ENCODE peak calls at places on chromosomes 6 and 20, in eight cellular contexts. K is right cardiac atrium, R is astrocyte, G is heart right ventricle, Y is prostate gland, F is neuronal stem cell, Q is GM23338, P is cardiac muscle cell. T is an unnamed sample.

GRCh38 chr6:85797993-85798392 is 155.3 kb upstream of the SYNCRIP start:
- DNase-seq in Y (peak; percentile 63), Q (no peak), P (peak; percentile 7), R (no peak), G (no peak), K (peak; percentile 49), F (no peak), T (no peak)

GRCh38 chr6:11009353-11009752 is 34.8 kb downstream of the ELOVL2 start:
- DNase-seq in Y (no peak), F (no peak), K (no peak), G (no peak), R (peak; percentile 77), P (peak; percentile 60), Q (peak; percentile 64), T (no peak)

GRCh38 chr6:10595731-10596664 is 74.8 kb downstream of the GCNT2 start:
- DNase-seq in R (peak; percentile 67), F (no peak), P (no peak), Q (peak; percentile 85), K (no peak), G (no peak), Y (no peak), T (no peak)

GRCh38 chr6:27293436-27294152 is 18.5 kb downstream of the POM121L2 start:
- DNase-seq in F (no peak), P (peak; percentile 55), Y (no peak), G (no peak), K (no peak), Q (peak; percentile 74), R (peak; percentile 35), T (no peak)

GRCh38 chr6:159110013-159110412 is 59.2 kb upstream of the FNDC1 start:
- DNase-seq in G (no peak), R (peak; percentile 18), Y (no peak), F (peak; percentile 51), Q (peak; percentile 83), K (no peak), P (peak; percentile 65), T (no peak)

GRCh38 chr20:14720251-14720650 is 382.8 kb upstream of the FLRT3 start:
- DNase-seq in P (no peak), K (no peak), F (no peak), R (no peak), G (no peak), Q (no peak), Y (no peak), T (no peak)

GRCh38 chr6:16527691-16528090 is 233.6 kb downstream of the ATXN1 start:
- DNase-seq in Q (no peak), G (no peak), R (no peak), K (no peak), P (no peak), Y (no peak), F (no peak), T (no peak)

GRCh38 chr6:100633096-100633766 is 168.5 kb upstream of the SIM1 start:
- DNase-seq in Q (no peak), G (no peak), P (peak; percentile 89), K (no peak), Y (no peak), F (peak; percentile 5), R (peak; percentile 84), T (no peak)

GRCh38 chr6:111713196-111713705 is 107.6 kb upstream of the TRAF3IP2 start:
- DNase-seq in Q (no peak), P (no peak), R (no peak), Y (no peak), F (no peak), K (no peak), G (no peak), T (no peak)

GRCh38 chr6:34982424-34982852 is 93.4 kb downstream of the ANKS1A start:
- DNase-seq in Y (no peak), R (peak; percentile 6), Q (no peak), G (no peak), F (no peak), K (no peak), P (peak; percentile 48), T (no peak)

GRCh38 chr20:53828673-53829085 is 235.0 kb upstream of the ZNF217 start:
- DNase-seq in Y (peak; percentile 46), F (no peak), Q (peak; percentile 51), P (peak; percentile 91), R (peak; percentile 91), G (peak; percentile 63), K (no peak), T (peak; percentile 48)

GRCh38 chr6:3438190-3439167 is 18.4 kb downstream of the SLC22A23 start:
- DNase-seq in P (peak; percentile 77), K (no peak), Q (no peak), F (no peak), R (peak; percentile 89), Y (peak; percentile 56), G (no peak), T (no peak)

GRCh38 chr20:50339196-50339901 is 148.7 kb downstream of the CEBPB start:
- DNase-seq in Q (no peak), R (peak; percentile 82), F (no peak), G (no peak), K (no peak), Y (no peak), P (peak; percentile 60), T (no peak)

GRCh38 chr20:3168829-3169590 is 4.3 kb downstream of the LZTS3 start:
- DNase-seq in Q (no peak), Y (no peak), G (no peak), F (no peak), P (no peak), K (no peak), R (no peak), T (peak; percentile 48)

GRCh38 chr6:137291441-137291840 is 72.3 kb upstream of the IFNGR1 start:
- DNase-seq in R (peak; percentile 37), K (peak; percentile 63), Y (peak; percentile 13), F (no peak), P (peak; percentile 85), G (peak; percentile 59), Q (no peak), T (peak; percentile 75)

GRCh38 chr20:34546751-34547181 is 11.8 kb upstream of the MAP1LC3A start:
- DNase-seq in P (no peak), K (no peak), Q (no peak), R (no peak), F (no peak), G (no peak), Y (no peak), T (no peak)

GRCh38 chr20:58432190-58432954 is 43.3 kb downstream of the VAPB start:
- DNase-seq in Q (no peak), G (no peak), R (no peak), F (no peak), P (peak; percentile 65), Y (no peak), K (no peak), T (no peak)

GRCh38 chr6:141562181-141562800 is 570.4 kb upstream of the GJE1 start:
- DNase-seq in F (no peak), Y (no peak), G (peak; percentile 23), K (peak; percentile 67), Q (peak; percentile 70), R (no peak), P (peak; percentile 43), T (no peak)

GRCh38 chr6:65248211-65248610 is 458.8 kb downstream of the EYS start:
- DNase-seq in F (no peak), Y (no peak), P (no peak), Q (no peak), R (no peak), K (no peak), G (no peak), T (no peak)

GRCh38 chr20:20561172-20561571 is 151.3 kb downstream of the RALGAPA2 start:
- DNase-seq in Q (peak; percentile 33), R (no peak), F (no peak), K (no peak), G (no peak), Y (no peak), P (no peak), T (no peak)

GRCh38 chr6:169921227-169921626 is 169.8 kb downstream of the ERMARD start:
- DNase-seq in F (no peak), G (no peak), R (no peak), P (no peak), Q (no peak), K (no peak), Y (no peak), T (no peak)
- H3K4me3 ChIP-seq in F (no peak overlapping the region), G (no peak overlapping the region), R (no peak overlapping the region), P (no peak overlapping the region), Q (no peak overlapping the region), K (no peak overlapping the region), Y (no peak overlapping the region), T (no peak overlapping the region)

GRCh38 chr6:38676236-38676973 is 26.5 kb downstream of the GLO1 start:
- DNase-seq in Y (no peak), P (no peak), Q (no peak), R (no peak), K (no peak), F (no peak), G (no peak), T (no peak)

GRCh38 chr6:38679668-38680067 is 23.3 kb downstream of the GLO1 start:
- DNase-seq in F (no peak), Y (no peak), R (no peak), K (no peak), P (no peak), Q (no peak), G (no peak), T (no peak)

GRCh38 chr6:38673397-38674165 is 29.4 kb downstream of the GLO1 start:
- DNase-seq in Y (no peak), G (no peak), K (no peak), Q (no peak), R (no peak), P (no peak), F (no peak), T (no peak)

GRCh38 chr6:38678178-38678760 is 24.7 kb downstream of the GLO1 start:
- DNase-seq in P (no peak), K (no peak), F (no peak), Q (no peak), G (no peak), R (no peak), Y (no peak), T (no peak)

DNA sequence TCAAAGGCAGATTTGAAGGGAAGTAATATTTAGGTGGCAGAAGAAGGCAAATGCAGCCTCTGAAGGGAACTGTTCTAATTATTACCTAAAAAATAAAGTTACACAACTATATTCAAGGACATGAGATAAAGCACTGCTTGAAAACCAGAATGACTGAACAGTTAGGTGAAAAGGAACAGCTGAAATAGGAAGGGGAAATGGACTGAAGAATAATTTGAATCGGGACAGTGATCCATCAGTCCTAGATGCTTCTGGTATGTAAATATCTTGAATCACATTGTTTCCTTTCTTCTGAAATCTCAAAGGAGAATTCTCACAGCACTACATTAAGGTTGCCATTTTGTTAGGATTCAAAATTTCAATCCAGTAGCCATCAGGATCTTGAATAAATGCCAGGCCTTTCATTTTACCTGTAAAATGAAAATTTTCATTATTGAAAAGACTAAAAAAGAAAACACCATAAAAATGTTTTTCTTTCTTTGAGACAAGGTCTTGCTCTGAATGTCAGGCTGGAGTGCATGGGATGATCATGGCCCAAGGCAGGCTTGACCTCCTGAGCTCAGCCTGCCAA is 25.9 kb downstream of the GLO1 start:
- DNase-seq in R (no peak), P (no peak), Y (no peak), K (no peak), Q (no peak), F (no peak), G (no peak), T (no peak)
- H3K27ac ChIP-seq in R (no peak overlapping the region), P (peak overlapping the region; percentile 53), Y (no peak overlapping the region), K (no peak overlapping the region), Q (no peak overlapping the region), F (no peak overlapping the region), G (no peak overlapping the region), T (no peak overlapping the region)

GRCh38 chr6:22145823-22146379 is 150.9 kb downstream of the PRL start:
- DNase-seq in Q (peak; percentile 69), Y (no peak), G (peak; percentile 37), F (no peak), K (peak; percentile 47), P (peak; percentile 77), R (peak; percentile 82), T (no peak)
- H3K4me1 ChIP-seq in Q (peaks cover 49% of the 10 kb centered on the region), Y (no peaks in the 10 kb centered on the region), G (peaks cover 24% of the 10 kb centered on the region), F (peaks cover 22% of the 10 kb centered on the region), K (peaks cover 13% of the 10 kb centered on the region), P (peaks cover 44% of the 10 kb centered on the region), R (peaks cover 44% of the 10 kb centered on the region), T (peaks cover 19% of the 10 kb centered on the region)

GRCh38 chr6:138571585-138572199 is 72.4 kb upstream of the NHSL1 start:
- DNase-seq in Y (no peak), Q (no peak), G (no peak), F (no peak), R (no peak), P (peak; percentile 13), K (no peak), T (no peak)
- H3K4me3 ChIP-seq in Y (peak overlapping the region; percentile 30), Q (peak overlapping the region; percentile 57), G (peak overlapping the region; percentile 10), F (peak overlapping the region; percentile 66), R (peak overlapping the region; percentile 66), P (peak overlapping the region; percentile 27), K (peak overlapping the region; percentile 84), T (peak overlapping the region; percentile 50)